ENCODE peak calls at places on chromosome 14, in six cellular contexts. One of them, this sample, is unnamed.

GRCh38 chr14:79278798-79279644 is 932.3 kb downstream of the DIO2 start:
- DNase-seq in mesendoderm: peak; percentile 97
- DNase-seq in RWPE2: peak; percentile 91
- DNase-seq in dorsolateral prefrontal cortex: peak; percentile 77
- DNase-seq in K562: no peak
- DNase-seq in DND-41: no peak
- DNase-seq in this sample: peak; percentile 80

GRCh38 chr14:50666772-50667490 is 1.2 kb downstream of the SAV1 start:
- DNase-seq in RWPE2: no peak
- DNase-seq in mesendoderm: peak; percentile 85
- DNase-seq in K562: no peak
- DNase-seq in DND-41: peak; percentile 42
- DNase-seq in dorsolateral prefrontal cortex: no peak
- DNase-seq in this sample: no peak

GRCh38 chr14:73338551-73338950 is 101.2 kb downstream of the PAPLN start:
- DNase-seq in mesendoderm: no peak
- DNase-seq in RWPE2: no peak
- DNase-seq in K562: no peak
- DNase-seq in DND-41: no peak
- DNase-seq in dorsolateral prefrontal cortex: no peak
- DNase-seq in this sample: no peak

GRCh38 chr14:22314183-22314820 is 274.7 kb downstream of the DAD1 start:
- DNase-seq in mesendoderm: peak; percentile 76
- DNase-seq in K562: peak; percentile 29
- DNase-seq in dorsolateral prefrontal cortex: no peak
- DNase-seq in DND-41: peak; percentile 25
- DNase-seq in RWPE2: no peak
- DNase-seq in this sample: peak; percentile 39

GRCh38 chr14:83885748-83886382 is 1644.1 kb upstream of the FLRT2 start:
- DNase-seq in DND-41: no peak
- DNase-seq in RWPE2: no peak
- DNase-seq in dorsolateral prefrontal cortex: no peak
- DNase-seq in mesendoderm: no peak
- DNase-seq in K562: no peak
- DNase-seq in this sample: no peak

GRCh38 chr14:38202444-38203191 is 5.1 kb upstream of the SSTR1 start:
- DNase-seq in DND-41: no peak
- DNase-seq in K562: no peak
- DNase-seq in dorsolateral prefrontal cortex: no peak
- DNase-seq in mesendoderm: no peak
- DNase-seq in RWPE2: no peak
- DNase-seq in this sample: no peak

GRCh38 chr14:102776761-102777710 is at the start of gene TRAF3:
- DNase-seq in K562: peak; percentile 89
- DNase-seq in RWPE2: no peak
- DNase-seq in DND-41: peak; percentile 71
- DNase-seq in dorsolateral prefrontal cortex: peak; percentile 78
- DNase-seq in mesendoderm: no peak
- DNase-seq in this sample: no peak

GRCh38 chr14:61247935-61248334 is 33.2 kb downstream of the TMEM30B start:
- DNase-seq in mesendoderm: no peak
- DNase-seq in DND-41: no peak
- DNase-seq in K562: no peak
- DNase-seq in dorsolateral prefrontal cortex: no peak
- DNase-seq in RWPE2: no peak
- DNase-seq in this sample: no peak

GRCh38 chr14:103014466-103015319 is 42.7 kb downstream of the CDC42BPB start:
- DNase-seq in mesendoderm: peak; percentile 39
- DNase-seq in dorsolateral prefrontal cortex: no peak
- DNase-seq in DND-41: no peak
- DNase-seq in K562: no peak
- DNase-seq in RWPE2: peak; percentile 16
- DNase-seq in this sample: no peak

GRCh38 chr14:69848903-69849391 is 30.3 kb upstream of the SMOC1 start:
- DNase-seq in K562: no peak
- DNase-seq in dorsolateral prefrontal cortex: no peak
- DNase-seq in DND-41: no peak
- DNase-seq in RWPE2: no peak
- DNase-seq in mesendoderm: no peak
- DNase-seq in this sample: no peak

GRCh38 chr14:67311868-67312267 is 47.7 kb downstream of the ATP6V1D start:
- DNase-seq in DND-41: no peak
- DNase-seq in dorsolateral prefrontal cortex: no peak
- DNase-seq in mesendoderm: no peak
- DNase-seq in RWPE2: no peak
- DNase-seq in K562: no peak
- DNase-seq in this sample: no peak

GRCh38 chr14:98290596-98290995 is 981.4 kb downstream of the BCL11B start:
- DNase-seq in dorsolateral prefrontal cortex: no peak
- DNase-seq in DND-41: no peak
- DNase-seq in mesendoderm: no peak
- DNase-seq in RWPE2: no peak
- DNase-seq in K562: no peak
- DNase-seq in this sample: no peak

GRCh38 chr14:100645986-100646314 is 58.7 kb upstream of the BEGAIN start:
- DNase-seq in dorsolateral prefrontal cortex: no peak
- DNase-seq in K562: no peak
- DNase-seq in RWPE2: no peak
- DNase-seq in mesendoderm: no peak
- DNase-seq in DND-41: no peak
- DNase-seq in this sample: no peak

GRCh38 chr14:97412933-97413574 is 615.9 kb downstream of the VRK1 start:
- DNase-seq in K562: no peak
- DNase-seq in dorsolateral prefrontal cortex: no peak
- DNase-seq in DND-41: no peak
- DNase-seq in mesendoderm: no peak
- DNase-seq in RWPE2: no peak
- DNase-seq in this sample: no peak

GRCh38 chr14:22448905-22449611 is 140.0 kb downstream of the DAD1 start:
- DNase-seq in mesendoderm: no peak
- DNase-seq in K562: no peak
- DNase-seq in dorsolateral prefrontal cortex: no peak
- DNase-seq in RWPE2: no peak
- DNase-seq in DND-41: no peak
- DNase-seq in this sample: no peak

GRCh38 chr14:21107360-21107781 is 6.5 kb downstream of the TMEM253 start:
- DNase-seq in RWPE2: no peak
- DNase-seq in K562: peak; percentile 31
- DNase-seq in mesendoderm: no peak
- DNase-seq in DND-41: no peak
- DNase-seq in dorsolateral prefrontal cortex: no peak
- DNase-seq in this sample: no peak

GRCh38 chr14:23567186-23568020 is at the start of gene AP1G2:
- DNase-seq in RWPE2: peak; percentile 96
- DNase-seq in K562: peak; percentile 89
- DNase-seq in DND-41: peak; percentile 90
- DNase-seq in dorsolateral prefrontal cortex: peak; percentile 81
- DNase-seq in mesendoderm: peak; percentile 93
- DNase-seq in this sample: peak; percentile 72

GRCh38 chr14:77170045-77170444 is 11.6 kb upstream of the TMEM63C start:
- DNase-seq in RWPE2: no peak
- DNase-seq in dorsolateral prefrontal cortex: no peak
- DNase-seq in mesendoderm: no peak
- DNase-seq in DND-41: no peak
- DNase-seq in K562: no peak
- DNase-seq in this sample: no peak

GRCh38 chr14:61101803-61102548 is 120.9 kb downstream of the SLC38A6 start:
- DNase-seq in DND-41: no peak
- DNase-seq in dorsolateral prefrontal cortex: no peak
- DNase-seq in K562: no peak
- DNase-seq in RWPE2: no peak
- DNase-seq in mesendoderm: peak; percentile 48
- DNase-seq in this sample: peak; percentile 60

GRCh38 chr14:98229676-98230366 is 1042.2 kb downstream of the BCL11B start:
- DNase-seq in K562: no peak
- DNase-seq in dorsolateral prefrontal cortex: no peak
- DNase-seq in RWPE2: no peak
- DNase-seq in mesendoderm: no peak
- DNase-seq in DND-41: peak; percentile 32
- DNase-seq in this sample: no peak

GRCh38 chr14:94025720-94026119 is 420 bp upstream of the OTUB2 start:
- DNase-seq in RWPE2: no peak
- DNase-seq in K562: no peak
- DNase-seq in mesendoderm: no peak
- DNase-seq in DND-41: no peak
- DNase-seq in dorsolateral prefrontal cortex: no peak
- DNase-seq in this sample: no peak

GRCh38 chr14:42023452-42023851 is 416.8 kb downstream of the LRFN5 start:
- DNase-seq in K562: no peak
- DNase-seq in RWPE2: no peak
- DNase-seq in dorsolateral prefrontal cortex: no peak
- DNase-seq in DND-41: no peak
- DNase-seq in mesendoderm: no peak
- DNase-seq in this sample: no peak

GRCh38 chr14:41605550-41606248 is 977 bp upstream of the LRFN5 start:
- DNase-seq in mesendoderm: peak; percentile 97
- DNase-seq in K562: no peak
- DNase-seq in DND-41: no peak
- DNase-seq in RWPE2: no peak
- DNase-seq in dorsolateral prefrontal cortex: peak; percentile 42
- DNase-seq in this sample: no peak

DNA sequence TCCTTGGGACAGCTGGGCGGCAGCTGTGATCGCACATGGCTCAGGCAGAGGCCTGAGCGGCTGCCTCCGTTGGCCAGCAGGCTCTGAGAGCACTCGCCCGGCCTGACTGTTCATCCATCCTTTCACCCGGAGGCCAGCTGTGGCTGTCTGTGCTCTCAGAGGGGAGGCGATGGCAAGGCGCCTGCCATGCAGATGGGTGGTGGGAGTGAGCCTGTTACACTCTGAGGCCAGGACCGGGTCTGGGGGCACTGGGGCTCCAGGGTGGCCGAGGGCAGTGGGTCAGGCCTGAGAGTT is 292.3 kb downstream of the TMEM121 start:
- DNase-seq in DND-41: no peak
- DNase-seq in mesendoderm: no peak
- DNase-seq in dorsolateral prefrontal cortex: no peak
- DNase-seq in K562: no peak
- DNase-seq in RWPE2: no peak
- DNase-seq in this sample: no peak
- H3K27ac ChIP-seq in DND-41: no peak overlapping the region
- H3K27ac ChIP-seq in mesendoderm: no peak overlapping the region
- H3K27ac ChIP-seq in dorsolateral prefrontal cortex: no peak overlapping the region
- H3K27ac ChIP-seq in K562: no peak overlapping the region
- H3K27ac ChIP-seq in RWPE2: no peak overlapping the region
- H3K27ac ChIP-seq in this sample: no peak overlapping the region

DNA sequence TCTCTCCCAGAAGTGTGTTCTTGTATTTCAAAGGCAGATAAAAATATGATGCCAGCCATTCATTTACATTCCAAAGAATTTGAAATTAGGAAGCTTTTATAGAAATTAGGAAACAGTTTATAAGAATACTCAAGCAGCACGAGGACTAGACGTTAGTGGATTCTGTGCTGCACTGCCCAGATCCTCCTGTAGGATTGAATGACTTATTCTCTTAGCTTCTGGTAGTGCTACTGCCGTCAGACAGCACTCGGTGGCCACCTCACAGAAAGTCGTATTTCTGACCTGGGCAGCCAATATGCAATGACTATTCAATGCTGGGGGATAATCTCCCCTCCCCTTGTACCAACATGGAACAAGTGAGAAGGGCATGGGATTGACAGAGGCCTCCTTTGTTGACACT is 326.4 kb downstream of the RPL10L start:
- DNase-seq in K562: no peak
- DNase-seq in mesendoderm: peak; percentile 18
- DNase-seq in RWPE2: no peak
- DNase-seq in dorsolateral prefrontal cortex: no peak
- DNase-seq in DND-41: no peak
- DNase-seq in this sample: no peak
- H3K4me3 ChIP-seq in K562: no peak overlapping the region
- H3K4me3 ChIP-seq in mesendoderm: no peak overlapping the region
- H3K4me3 ChIP-seq in RWPE2: no peak overlapping the region
- H3K4me3 ChIP-seq in dorsolateral prefrontal cortex: no peak overlapping the region
- H3K4me3 ChIP-seq in DND-41: no peak overlapping the region
- H3K4me3 ChIP-seq in this sample: no peak overlapping the region

DNA sequence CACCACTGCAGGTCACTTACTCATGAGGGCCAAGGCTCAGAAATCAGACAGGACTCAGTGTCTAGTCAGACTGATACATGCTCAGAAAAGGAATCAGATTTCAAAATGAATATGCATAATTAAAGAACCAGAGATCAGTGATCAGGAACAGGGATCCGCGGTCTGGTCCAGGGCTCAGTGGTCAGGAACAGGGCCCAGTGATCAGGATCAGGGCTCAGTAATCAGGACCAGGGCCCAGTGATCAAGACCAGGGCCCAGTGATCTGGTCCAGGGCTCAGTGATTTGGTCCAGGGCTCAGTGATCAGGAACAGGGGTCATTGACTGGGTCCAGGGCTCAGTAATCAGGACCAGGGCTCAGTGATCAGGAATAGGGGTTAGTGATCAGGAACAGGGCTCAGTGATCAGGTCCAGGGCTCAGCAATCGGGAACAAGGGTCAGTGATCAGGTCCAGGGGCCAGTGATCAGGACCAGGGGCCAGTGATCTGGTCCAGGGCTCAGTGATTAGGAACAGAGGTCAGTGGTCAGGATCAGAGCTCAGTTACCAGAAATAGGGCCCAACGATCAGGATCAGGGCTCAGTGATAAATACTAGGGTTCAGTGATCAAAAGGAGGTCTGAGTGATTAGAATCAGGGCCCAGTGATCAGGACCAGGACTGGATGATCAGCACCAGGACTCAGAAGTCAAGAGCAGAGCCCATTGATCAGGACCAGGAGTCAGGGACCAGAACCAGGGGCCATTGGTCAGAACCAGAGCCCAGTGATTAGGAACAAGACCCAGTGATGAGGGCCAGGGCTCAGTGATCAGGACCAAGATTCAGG is 175.3 kb downstream of the TMEM121 start:
- DNase-seq in K562: no peak
- DNase-seq in mesendoderm: no peak
- DNase-seq in dorsolateral prefrontal cortex: peak; percentile 8
- DNase-seq in DND-41: no peak
- DNase-seq in RWPE2: peak; percentile 41
- DNase-seq in this sample: no peak
- H3K27ac ChIP-seq in K562: no peak overlapping the region
- H3K27ac ChIP-seq in mesendoderm: no peak overlapping the region
- H3K27ac ChIP-seq in dorsolateral prefrontal cortex: no peak overlapping the region
- H3K27ac ChIP-seq in DND-41: no peak overlapping the region
- H3K27ac ChIP-seq in RWPE2: no peak overlapping the region
- H3K27ac ChIP-seq in this sample: no peak overlapping the region

GRCh38 chr14:104977681-104978647 is at the start of gene AHNAK2:
- DNase-seq in RWPE2: peak; percentile 92
- DNase-seq in DND-41: no peak
- DNase-seq in mesendoderm: peak; percentile 87
- DNase-seq in K562: peak; percentile 88
- DNase-seq in dorsolateral prefrontal cortex: peak; percentile 74
- DNase-seq in this sample: peak; percentile 54

GRCh38 chr14:104977008-104977680 is 1.0 kb downstream of the AHNAK2 start:
- DNase-seq in DND-41: no peak
- DNase-seq in K562: no peak
- DNase-seq in mesendoderm: no peak
- DNase-seq in dorsolateral prefrontal cortex: no peak
- DNase-seq in RWPE2: peak; percentile 78
- DNase-seq in this sample: no peak

GRCh38 chr14:104974665-104975390 is 3.3 kb downstream of the AHNAK2 start:
- DNase-seq in DND-41: no peak
- DNase-seq in dorsolateral prefrontal cortex: no peak
- DNase-seq in K562: no peak
- DNase-seq in mesendoderm: no peak
- DNase-seq in RWPE2: peak; percentile 71
- DNase-seq in this sample: no peak

GRCh38 chr14:104975481-104976197 is 2.5 kb downstream of the AHNAK2 start:
- DNase-seq in DND-41: peak; percentile 50
- DNase-seq in mesendoderm: peak; percentile 53
- DNase-seq in RWPE2: peak; percentile 77
- DNase-seq in dorsolateral prefrontal cortex: no peak
- DNase-seq in K562: no peak
- DNase-seq in this sample: no peak

GRCh38 chr14:104976198-104977007 is 1.8 kb downstream of the AHNAK2 start:
- DNase-seq in DND-41: peak; percentile 79
- DNase-seq in RWPE2: peak; percentile 97
- DNase-seq in K562: peak; percentile 62
- DNase-seq in dorsolateral prefrontal cortex: peak; percentile 81
- DNase-seq in mesendoderm: peak; percentile 71
- DNase-seq in this sample: no peak
- H3K4me3 ChIP-seq in DND-41: no peak overlapping the region
- H3K4me3 ChIP-seq in RWPE2: peak overlapping the region; percentile 54
- H3K4me3 ChIP-seq in K562: no peak overlapping the region
- H3K4me3 ChIP-seq in dorsolateral prefrontal cortex: no peak overlapping the region
- H3K4me3 ChIP-seq in mesendoderm: no peak overlapping the region
- H3K4me3 ChIP-seq in this sample: no peak overlapping the region

This sample was measured in iPS DF 6.9.